ENCODE peak calls at places on chromosomes 11 and 22, in five cellular contexts. W, J, T, X and C are unnamed samples.

GRCh38 chr11:75482310-75482606 is 43.5 kb downstream of the GDPD5 start:
- DNase-seq in W (no peak), J (no peak), T (no peak), X (no peak), C (no peak)

GRCh38 chr11:45653277-45653676 is 12.1 kb downstream of the CHST1 start:
- DNase-seq in W (no peak), J (no peak), T (no peak), X (no peak), C (no peak)

GRCh38 chr11:31812392-31813241 is 1.5 kb upstream of the PAX6 start:
- DNase-seq in W (peak), J (no peak), T (no peak), X (no peak), C (no peak)

GRCh38 chr11:71491531-71492329 is 35.3 kb upstream of the KRTAP5-7 start:
- DNase-seq in W (no peak), J (peak), T (no peak), X (no peak), C (no peak)

GRCh38 chr11:35007277-35007676 is 90.9 kb downstream of the PDHX start:
- DNase-seq in W (no peak), J (no peak), T (no peak), X (no peak), C (no peak)

GRCh38 chr22:29751139-29751538 is 15.7 kb downstream of the ZMAT5 start:
- DNase-seq in W (no peak), J (no peak), T (no peak), X (no peak), C (peak)

GRCh38 chr11:72951193-72951592 is 137.0 kb downstream of the ATG16L2 start:
- DNase-seq in W (no peak), J (no peak), T (no peak), X (no peak), C (peak)

GRCh38 chr11:83449338-83449913 is 163.3 kb upstream of the CCDC90B start:
- DNase-seq in W (no peak), J (no peak), T (no peak), X (no peak), C (no peak)

GRCh38 chr22:45329536-45329936 is 19.8 kb downstream of the FAM118A start:
- DNase-seq in W (no peak), J (no peak), T (peak), X (no peak), C (peak)

GRCh38 chr11:102780491-102780918 is at the start of gene MMP10:
- DNase-seq in W (peak), J (no peak), T (no peak), X (peak), C (peak)

GRCh38 chr11:45769960-45770359 is 35.0 kb upstream of the SLC35C1 start:
- DNase-seq in W (no peak), J (no peak), T (no peak), X (no peak), C (no peak)